ENCODE peak calls at places on chromosomes 16 and 17, in eight cellular contexts. One of them, this sample, is unnamed.

GRCh38 chr16:58426095-58426494 is 33.8 kb downstream of the GINS3 start:
- DNase-seq in T-helper 2 cell: peak
- DNase-seq in Ammon's horn: peak
- DNase-seq in NCI-H1417: no peak
- DNase-seq in epithelial cell of esophagus: no peak
- DNase-seq in activated naive CD8-positive, alpha-beta T cell treated with anti-CD3 and anti-CD28 coated beads, Interleukin-2, amount 50 U/mL, for 24 hours: peak
- DNase-seq in amygdala: no peak
- DNase-seq in HuH-7: no peak
- DNase-seq in this sample: peak

GRCh38 chr17:78324391-78325075 is 35.3 kb downstream of the SOCS3 start:
- DNase-seq in T-helper 2 cell: no peak
- DNase-seq in Ammon's horn: peak
- DNase-seq in NCI-H1417: no peak
- DNase-seq in epithelial cell of esophagus: no peak
- DNase-seq in activated naive CD8-positive, alpha-beta T cell treated with anti-CD3 and anti-CD28 coated beads, Interleukin-2, amount 50 U/mL, for 24 hours: peak
- DNase-seq in amygdala: no peak
- DNase-seq in HuH-7: no peak
- DNase-seq in this sample: no peak

GRCh38 chr16:88088161-88088581 is 136.9 kb downstream of the BANP start:
- DNase-seq in T-helper 2 cell: no peak
- DNase-seq in Ammon's horn: no peak
- DNase-seq in NCI-H1417: no peak
- DNase-seq in epithelial cell of esophagus: no peak
- DNase-seq in activated naive CD8-positive, alpha-beta T cell treated with anti-CD3 and anti-CD28 coated beads, Interleukin-2, amount 50 U/mL, for 24 hours: no peak
- DNase-seq in amygdala: no peak
- DNase-seq in HuH-7: no peak
- DNase-seq in this sample: no peak

GRCh38 chr16:30139895-30140481 is 17.0 kb upstream of the MAPK3 start:
- DNase-seq in T-helper 2 cell: no peak
- DNase-seq in Ammon's horn: no peak
- DNase-seq in NCI-H1417: no peak
- DNase-seq in epithelial cell of esophagus: no peak
- DNase-seq in activated naive CD8-positive, alpha-beta T cell treated with anti-CD3 and anti-CD28 coated beads, Interleukin-2, amount 50 U/mL, for 24 hours: no peak
- DNase-seq in amygdala: no peak
- DNase-seq in HuH-7: no peak
- DNase-seq in this sample: no peak

GRCh38 chr17:69733171-69734014 is 318.9 kb downstream of the MAP2K6 start:
- DNase-seq in T-helper 2 cell: peak
- DNase-seq in Ammon's horn: peak
- DNase-seq in NCI-H1417: no peak
- DNase-seq in epithelial cell of esophagus: peak
- DNase-seq in activated naive CD8-positive, alpha-beta T cell treated with anti-CD3 and anti-CD28 coated beads, Interleukin-2, amount 50 U/mL, for 24 hours: no peak
- DNase-seq in amygdala: no peak
- DNase-seq in HuH-7: no peak
- DNase-seq in this sample: no peak

GRCh38 chr17:47072881-47073280 is 93.8 kb upstream of the RPRML start:
- DNase-seq in T-helper 2 cell: no peak
- DNase-seq in Ammon's horn: peak
- DNase-seq in NCI-H1417: peak
- DNase-seq in epithelial cell of esophagus: no peak
- DNase-seq in activated naive CD8-positive, alpha-beta T cell treated with anti-CD3 and anti-CD28 coated beads, Interleukin-2, amount 50 U/mL, for 24 hours: no peak
- DNase-seq in amygdala: no peak
- DNase-seq in HuH-7: no peak
- DNase-seq in this sample: no peak

GRCh38 chr17:5986644-5987043 is 83.5 kb upstream of the WSCD1 start:
- DNase-seq in T-helper 2 cell: peak
- DNase-seq in Ammon's horn: no peak
- DNase-seq in NCI-H1417: no peak
- DNase-seq in epithelial cell of esophagus: no peak
- DNase-seq in activated naive CD8-positive, alpha-beta T cell treated with anti-CD3 and anti-CD28 coated beads, Interleukin-2, amount 50 U/mL, for 24 hours: no peak
- DNase-seq in amygdala: no peak
- DNase-seq in HuH-7: no peak
- DNase-seq in this sample: no peak

GRCh38 chr16:4319454-4319853 is 3.6 kb downstream of the GLIS2 start:
- DNase-seq in T-helper 2 cell: peak
- DNase-seq in Ammon's horn: no peak
- DNase-seq in NCI-H1417: peak
- DNase-seq in epithelial cell of esophagus: peak
- DNase-seq in activated naive CD8-positive, alpha-beta T cell treated with anti-CD3 and anti-CD28 coated beads, Interleukin-2, amount 50 U/mL, for 24 hours: peak
- DNase-seq in amygdala: no peak
- DNase-seq in HuH-7: no peak
- DNase-seq in this sample: peak

GRCh38 chr17:77462101-77462500 is 321.3 kb downstream of the SEC14L1 start:
- DNase-seq in T-helper 2 cell: peak
- DNase-seq in Ammon's horn: no peak
- DNase-seq in NCI-H1417: no peak
- DNase-seq in epithelial cell of esophagus: no peak
- DNase-seq in activated naive CD8-positive, alpha-beta T cell treated with anti-CD3 and anti-CD28 coated beads, Interleukin-2, amount 50 U/mL, for 24 hours: peak
- DNase-seq in amygdala: no peak
- DNase-seq in HuH-7: no peak
- DNase-seq in this sample: peak

GRCh38 chr17:80879723-80880649 is 111.7 kb upstream of the CHMP6 start:
- DNase-seq in T-helper 2 cell: no peak
- DNase-seq in Ammon's horn: no peak
- DNase-seq in NCI-H1417: no peak
- DNase-seq in epithelial cell of esophagus: no peak
- DNase-seq in activated naive CD8-positive, alpha-beta T cell treated with anti-CD3 and anti-CD28 coated beads, Interleukin-2, amount 50 U/mL, for 24 hours: no peak
- DNase-seq in amygdala: no peak
- DNase-seq in HuH-7: no peak
- DNase-seq in this sample: no peak

GRCh38 chr17:21376835-21377690 is 906 bp downstream of the KCNJ12 start:
- DNase-seq in T-helper 2 cell: no peak
- DNase-seq in Ammon's horn: no peak
- DNase-seq in NCI-H1417: no peak
- DNase-seq in epithelial cell of esophagus: peak
- DNase-seq in activated naive CD8-positive, alpha-beta T cell treated with anti-CD3 and anti-CD28 coated beads, Interleukin-2, amount 50 U/mL, for 24 hours: no peak
- DNase-seq in amygdala: no peak
- DNase-seq in HuH-7: no peak
- DNase-seq in this sample: no peak

GRCh38 chr17:81399481-81400153 is 4.4 kb downstream of the BAHCC1 start:
- DNase-seq in T-helper 2 cell: no peak
- DNase-seq in Ammon's horn: no peak
- DNase-seq in NCI-H1417: peak
- DNase-seq in epithelial cell of esophagus: no peak
- DNase-seq in activated naive CD8-positive, alpha-beta T cell treated with anti-CD3 and anti-CD28 coated beads, Interleukin-2, amount 50 U/mL, for 24 hours: no peak
- DNase-seq in amygdala: no peak
- DNase-seq in HuH-7: peak
- DNase-seq in this sample: no peak

GRCh38 chr16:24151482-24151939 is 104.6 kb upstream of the CACNG3 start:
- DNase-seq in T-helper 2 cell: peak
- DNase-seq in Ammon's horn: no peak
- DNase-seq in NCI-H1417: peak
- DNase-seq in epithelial cell of esophagus: no peak
- DNase-seq in activated naive CD8-positive, alpha-beta T cell treated with anti-CD3 and anti-CD28 coated beads, Interleukin-2, amount 50 U/mL, for 24 hours: peak
- DNase-seq in amygdala: no peak
- DNase-seq in HuH-7: no peak
- DNase-seq in this sample: peak

GRCh38 chr16:23286131-23286532 is 16.0 kb upstream of the SCNN1B start:
- DNase-seq in T-helper 2 cell: no peak
- DNase-seq in Ammon's horn: no peak
- DNase-seq in NCI-H1417: no peak
- DNase-seq in epithelial cell of esophagus: peak
- DNase-seq in activated naive CD8-positive, alpha-beta T cell treated with anti-CD3 and anti-CD28 coated beads, Interleukin-2, amount 50 U/mL, for 24 hours: no peak
- DNase-seq in amygdala: no peak
- DNase-seq in HuH-7: no peak
- DNase-seq in this sample: no peak

GRCh38 chr16:81832801-81833547 is 53.9 kb downstream of the PLCG2 start:
- DNase-seq in T-helper 2 cell: no peak
- DNase-seq in Ammon's horn: peak
- DNase-seq in NCI-H1417: no peak
- DNase-seq in epithelial cell of esophagus: no peak
- DNase-seq in activated naive CD8-positive, alpha-beta T cell treated with anti-CD3 and anti-CD28 coated beads, Interleukin-2, amount 50 U/mL, for 24 hours: no peak
- DNase-seq in amygdala: no peak
- DNase-seq in HuH-7: no peak
- DNase-seq in this sample: no peak

GRCh38 chr17:30237296-30238002 is 2.0 kb upstream of the SLC6A4 start:
- DNase-seq in T-helper 2 cell: no peak
- DNase-seq in Ammon's horn: no peak
- DNase-seq in NCI-H1417: no peak
- DNase-seq in epithelial cell of esophagus: no peak
- DNase-seq in activated naive CD8-positive, alpha-beta T cell treated with anti-CD3 and anti-CD28 coated beads, Interleukin-2, amount 50 U/mL, for 24 hours: no peak
- DNase-seq in amygdala: no peak
- DNase-seq in HuH-7: no peak
- DNase-seq in this sample: no peak

GRCh38 chr17:49515196-49515770 is 20.2 kb downstream of the NGFR start:
- DNase-seq in T-helper 2 cell: no peak
- DNase-seq in Ammon's horn: peak
- DNase-seq in NCI-H1417: no peak
- DNase-seq in epithelial cell of esophagus: peak
- DNase-seq in activated naive CD8-positive, alpha-beta T cell treated with anti-CD3 and anti-CD28 coated beads, Interleukin-2, amount 50 U/mL, for 24 hours: no peak
- DNase-seq in amygdala: no peak
- DNase-seq in HuH-7: peak
- DNase-seq in this sample: no peak

GRCh38 chr16:77169650-77170236 is 21.2 kb upstream of the MON1B start:
- DNase-seq in T-helper 2 cell: peak
- DNase-seq in Ammon's horn: peak
- DNase-seq in NCI-H1417: peak
- DNase-seq in epithelial cell of esophagus: peak
- DNase-seq in activated naive CD8-positive, alpha-beta T cell treated with anti-CD3 and anti-CD28 coated beads, Interleukin-2, amount 50 U/mL, for 24 hours: peak
- DNase-seq in amygdala: no peak
- DNase-seq in HuH-7: peak
- DNase-seq in this sample: peak